ENCODE peak calls at places on chromosomes 4 and X, in four cellular contexts. O is mesenchymal stem cell, X is upper lobe of left lung, L is caudate nucleus. D is an unnamed sample.

GRCh38 chr4:161936625-161937133 is 227.1 kb downstream of the FSTL5 start:
- DNase-seq in O (peak), X (no peak), L (no peak), D (no peak)

GRCh38 chrX:155070663-155070974 is 317 bp downstream of the CMC4 start:
- DNase-seq in O (no peak), X (no peak), L (no peak), D (no peak)

GRCh38 chr4:118968006-118968405 is 79.4 kb downstream of the SYNPO2 start:
- DNase-seq in O (peak), X (no peak), L (no peak), D (peak)

GRCh38 chr4:96063639-96064038 is 223.7 kb downstream of the PDHA2 start:
- DNase-seq in O (peak), X (no peak), L (no peak), D (no peak)

GRCh38 chr4:54719378-54719777 is 61.6 kb downstream of the KIT start:
- DNase-seq in O (no peak), X (no peak), L (no peak), D (no peak)

GRCh38 chr4:163070023-163070422 is 96.7 kb downstream of the NAF1 start:
- DNase-seq in O (no peak), X (no peak), L (no peak), D (no peak)

GRCh38 chr4:185599844-185600243 is 64.5 kb upstream of the PDLIM3 start:
- DNase-seq in O (no peak), X (no peak), L (no peak), D (no peak)

GRCh38 chrX:23694606-23695005 is 27.3 kb downstream of the PRDX4 start:
- DNase-seq in O (peak), X (no peak), L (peak), D (peak)

GRCh38 chr4:121439669-121440068 is 58.9 kb upstream of the QRFPR start:
- DNase-seq in O (no peak), X (no peak), L (no peak), D (no peak)

GRCh38 chr4:182062936-182063335 is 180.3 kb upstream of the TENM3 start:
- DNase-seq in O (peak), X (no peak), L (no peak), D (no peak)

GRCh38 chrX:108199691-108200090 is 108.1 kb downstream of the ATG4A start:
- DNase-seq in O (peak), X (no peak), L (no peak), D (no peak)

GRCh38 chrX:120514236-120514635 is 45.1 kb upstream of the LAMP2 start:
- DNase-seq in O (peak), X (no peak), L (no peak), D (no peak)

GRCh38 chrX:153922932-153923857 is 2.9 kb downstream of the ARHGAP4 start:
- DNase-seq in O (no peak), X (no peak), L (peak), D (peak)

GRCh38 chr4:94649381-94650128 is 108.2 kb upstream of the BMPR1B start:
- DNase-seq in O (no peak), X (no peak), L (no peak), D (no peak)

GRCh38 chr4:147727476-147728028 is 4.3 kb upstream of the ARHGAP10 start:
- DNase-seq in O (no peak), X (no peak), L (no peak), D (no peak)

GRCh38 chr4:27930291-27930690 is 1069.7 kb downstream of the STIM2 start:
- DNase-seq in O (no peak), X (no peak), L (no peak), D (no peak)

GRCh38 chrX:43958529-43958928 is 14.7 kb downstream of the NDP start:
- DNase-seq in O (peak), X (no peak), L (peak), D (no peak)

GRCh38 chr4:6957148-6957520 is 47.5 kb downstream of the TBC1D14 start:
- DNase-seq in O (peak), X (no peak), L (no peak), D (no peak)

GRCh38 chr4:26787461-26788340 is 72.9 kb upstream of the STIM2 start:
- DNase-seq in O (peak), X (no peak), L (peak), D (no peak)

GRCh38 chrX:153984351-153985178 is 12.0 kb downstream of the TMEM187 start:
- DNase-seq in O (no peak), X (no peak), L (no peak), D (no peak)

GRCh38 chrX:334331-334891 is 15.8 kb upstream of the GTPBP6 start:
- DNase-seq in O (no peak), X (peak), L (no peak), D (no peak)

GRCh38 chrX:45322382-45322781 is 121.7 kb upstream of the DIPK2B start:
- DNase-seq in O (peak), X (no peak), L (no peak), D (peak)
- H3K27ac ChIP-seq in O (peak), X (no peak), L (no peak), D (no peak)

GRCh38 chrX:53281321-53281822 is at the start of gene IQSEC2:
- DNase-seq in O (peak), X (peak), L (peak), D (peak)

GRCh38 chrX:53283099-53283498 is 1.7 kb upstream of the IQSEC2 start:
- DNase-seq in O (no peak), X (no peak), L (no peak), D (no peak)

GRCh38 chrX:53283567-53283966 is 2.2 kb upstream of the IQSEC2 start:
- DNase-seq in O (no peak), X (no peak), L (no peak), D (no peak)

GRCh38 chrX:53280703-53281320 is 572 bp downstream of the IQSEC2 start:
- DNase-seq in O (peak), X (no peak), L (no peak), D (no peak)

DNA sequence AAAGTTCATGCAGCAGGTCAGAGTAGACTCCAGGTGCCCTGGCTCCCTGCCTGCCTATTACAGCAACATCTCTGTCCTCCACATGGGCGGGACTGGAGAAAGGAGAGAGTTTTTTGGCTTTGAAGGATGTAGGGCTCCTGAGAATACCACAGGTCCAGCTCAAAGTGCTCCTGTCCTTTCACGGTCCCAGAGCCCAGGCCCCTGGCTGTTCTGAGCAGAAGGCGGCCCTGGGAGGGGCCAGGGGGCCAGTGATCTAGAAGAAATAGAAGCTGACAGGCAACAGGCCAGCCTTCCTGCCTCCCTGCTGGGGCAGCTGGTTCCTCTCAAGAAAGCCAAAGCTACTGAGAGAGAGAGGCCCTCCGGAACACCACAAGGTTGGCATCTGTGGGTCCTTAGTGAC is 929 bp upstream of the IQSEC2 start:
- DNase-seq in O (no peak), X (no peak), L (no peak), D (no peak)
- H3K27ac ChIP-seq in O (peak), X (peak), L (no peak), D (no peak)

GRCh38 chr4:3122081-3122563 is 47.6 kb downstream of the HTT start:
- DNase-seq in O (peak), X (no peak), L (no peak), D (no peak)

GRCh38 chr4:3118281-3118680 is 43.8 kb downstream of the HTT start:
- DNase-seq in O (no peak), X (no peak), L (no peak), D (no peak)

GRCh38 chr4:3121596-3121995 is 47.1 kb downstream of the HTT start:
- DNase-seq in O (no peak), X (no peak), L (no peak), D (no peak)

GRCh38 chr4:3123201-3123671 is 48.8 kb downstream of the HTT start:
- DNase-seq in O (peak), X (no peak), L (no peak), D (no peak)

DNA sequence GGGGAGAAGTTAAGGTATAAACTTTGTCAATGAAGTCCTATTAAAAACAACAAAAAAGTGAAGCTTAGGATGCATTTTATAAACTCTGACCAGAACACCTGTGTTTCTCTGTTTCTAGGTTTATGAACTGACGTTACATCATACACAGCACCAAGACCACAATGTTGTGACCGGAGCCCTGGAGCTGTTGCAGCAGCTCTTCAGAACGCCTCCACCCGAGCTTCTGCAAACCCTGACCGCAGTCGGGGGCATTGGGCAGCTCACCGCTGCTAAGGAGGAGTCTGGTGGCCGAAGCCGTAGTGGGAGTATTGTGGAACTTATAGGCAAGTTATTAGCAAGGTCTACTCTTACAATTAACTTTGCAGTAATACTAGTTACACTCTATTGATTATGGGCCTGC is 46.6 kb downstream of the HTT start:
- DNase-seq in O (no peak), X (peak), L (no peak), D (no peak)
- H3K27ac ChIP-seq in O (no peak), X (peak), L (no peak), D (no peak)

GRCh38 chr4:91840359-91840758 is 463.4 kb upstream of the GRID2 start:
- DNase-seq in O (no peak), X (no peak), L (no peak), D (no peak)

GRCh38 chr4:91837608-91838029 is 466.1 kb upstream of the GRID2 start:
- DNase-seq in O (peak), X (no peak), L (no peak), D (no peak)

GRCh38 chr4:91838181-91838861 is 465.4 kb upstream of the GRID2 start:
- DNase-seq in O (no peak), X (no peak), L (no peak), D (no peak)
- H3K27ac ChIP-seq in O (peak), X (no peak), L (no peak), D (no peak)

GRCh38 chr4:186919340-186919739 is 195.7 kb upstream of the FAT1 start:
- DNase-seq in O (no peak), X (no peak), L (no peak), D (no peak)
- H3K27ac ChIP-seq in O (no peak), X (no peak), L (no peak), D (no peak)

GRCh38 chr4:65561164-65561563 is 109.1 kb downstream of the EPHA5 start:
- DNase-seq in O (no peak), X (no peak), L (no peak), D (no peak)

GRCh38 chr4:65566473-65566872 is 103.8 kb downstream of the EPHA5 start:
- DNase-seq in O (no peak), X (no peak), L (no peak), D (no peak)
- H3K27ac ChIP-seq in O (no peak), X (no peak), L (no peak), D (no peak)

GRCh38 chrX:56530011-56530410 is 33.4 kb upstream of the UBQLN2 start:
- DNase-seq in O (no peak), X (no peak), L (no peak), D (no peak)
- H3K27ac ChIP-seq in O (no peak), X (no peak), L (no peak), D (no peak)

GRCh38 chrX:74535633-74536141 is 78.7 kb downstream of the RLIM start:
- DNase-seq in O (peak), X (peak), L (peak), D (peak)
- H3K27ac ChIP-seq in O (peak), X (peak), L (peak), D (peak)

GRCh38 chr4:174010547-174010946 is 272.9 kb downstream of the FBXO8 start:
- DNase-seq in O (no peak), X (no peak), L (no peak), D (no peak)

GRCh38 chr4:174016251-174016650 is 267.2 kb downstream of the FBXO8 start:
- DNase-seq in O (no peak), X (no peak), L (no peak), D (no peak)

GRCh38 chr4:174009686-174010451 is 273.6 kb downstream of the FBXO8 start:
- DNase-seq in O (no peak), X (no peak), L (no peak), D (no peak)

GRCh38 chr4:174018236-174018635 is 265.2 kb downstream of the FBXO8 start:
- DNase-seq in O (no peak), X (no peak), L (no peak), D (no peak)

DNA sequence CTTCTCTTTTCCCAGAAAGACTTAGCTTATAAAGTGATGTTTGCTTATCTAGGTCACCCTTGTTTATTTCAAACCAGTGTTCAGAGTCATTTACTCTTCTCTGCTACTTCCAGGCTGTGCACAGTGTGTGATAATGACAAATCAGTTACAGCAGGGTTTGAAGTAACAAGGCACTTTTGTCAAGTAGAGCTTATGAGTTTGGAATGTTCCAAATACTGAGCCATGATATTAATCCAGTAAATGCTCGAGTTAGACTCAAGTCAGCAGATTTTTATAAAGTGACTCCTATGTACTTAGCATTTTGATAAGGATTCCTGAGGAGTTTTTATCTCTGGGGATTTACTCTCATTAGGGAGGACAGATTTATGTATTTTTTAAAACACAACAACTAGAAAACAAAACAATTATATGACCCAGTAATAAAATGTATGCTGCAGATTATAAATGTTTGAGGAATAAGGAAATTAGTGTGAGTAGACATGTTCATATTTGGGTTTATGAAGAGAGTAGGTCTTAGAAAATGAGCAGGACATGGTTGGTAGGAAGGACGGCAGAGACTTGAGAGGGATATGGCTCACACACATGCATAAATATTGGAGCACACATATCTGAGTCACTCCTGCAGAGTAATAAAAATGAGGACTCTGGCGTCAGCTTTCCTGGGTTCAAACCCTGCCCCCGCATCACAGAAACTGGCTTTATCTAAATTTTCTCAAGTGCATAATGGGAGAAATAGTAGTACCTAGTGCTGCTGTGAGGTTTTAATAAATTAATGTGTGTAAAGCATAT is 271.1 kb downstream of the FBXO8 start:
- DNase-seq in O (peak), X (no peak), L (no peak), D (no peak)
- H3K27ac ChIP-seq in O (no peak), X (no peak), L (no peak), D (no peak)

GRCh38 chr4:80005863-80006262 is 67.2 kb downstream of the ANTXR2 start:
- DNase-seq in O (peak), X (no peak), L (no peak), D (no peak)
- H3K27ac ChIP-seq in O (no peak), X (no peak), L (no peak), D (no peak)